ENCODE peak calls at places on chromosomes 7 and 10, in nine cellular contexts. A, D, V, L, P, N, U, S and Q are unnamed samples.

GRCh38 chr10:29554660-29555059 is 80.1 kb downstream of the SVIL start:
- DNase-seq in A (no peak), D (no peak), V (no peak), L (no peak), P (no peak), N (no peak), U (no peak), S (no peak), Q (peak)

GRCh38 chr7:120394595-120394994 is 121.6 kb downstream of the KCND2 start:
- DNase-seq in A (no peak), D (no peak), V (no peak), L (no peak), P (no peak), N (no peak), U (no peak), S (no peak), Q (no peak)

GRCh38 chr7:27196287-27196739 is 3.6 kb downstream of the HOXA13 start:
- DNase-seq in A (peak), D (no peak), V (peak), L (peak), P (peak), N (peak), U (peak), S (peak), Q (peak)

GRCh38 chr10:51159841-51160240 is 85.6 kb downstream of the PRKG1 start:
- DNase-seq in A (no peak), D (no peak), V (no peak), L (no peak), P (no peak), N (no peak), U (no peak), S (no peak), Q (no peak)

GRCh38 chr7:142873281-142873784 is 12.2 kb downstream of the TRPV6 start:
- DNase-seq in A (no peak), D (no peak), V (peak), L (peak), P (no peak), N (no peak), U (no peak), S (peak), Q (no peak)

GRCh38 chr7:36784991-36785940 is 61.0 kb upstream of the AOAH start:
- DNase-seq in A (no peak), D (no peak), V (no peak), L (peak), P (no peak), N (peak), U (peak), S (no peak), Q (no peak)

GRCh38 chr10:507355-507699 is 182.1 kb downstream of the DIP2C start:
- DNase-seq in A (no peak), D (no peak), V (no peak), L (no peak), P (no peak), N (no peak), U (no peak), S (no peak), Q (no peak)

GRCh38 chr10:88091490-88092061 is 228.2 kb downstream of the PTEN start:
- DNase-seq in A (no peak), D (no peak), V (no peak), L (peak), P (no peak), N (no peak), U (peak), S (no peak), Q (peak)

GRCh38 chr7:144028547-144028946 is 20.2 kb upstream of the OR2A5 start:
- DNase-seq in A (no peak), D (no peak), V (no peak), L (no peak), P (no peak), N (no peak), U (no peak), S (no peak), Q (no peak)

GRCh38 chr10:43137701-43137970 is 609 bp upstream of the CSGALNACT2 start:
- DNase-seq in A (peak), D (no peak), V (peak), L (no peak), P (no peak), N (peak), U (no peak), S (no peak), Q (peak)

GRCh38 chr10:111511751-111512150 is 434.9 kb downstream of the ADRA2A start:
- DNase-seq in A (peak), D (no peak), V (no peak), L (no peak), P (no peak), N (no peak), U (no peak), S (peak), Q (peak)

GRCh38 chr7:73978681-73979563 is 49.1 kb upstream of the ELN start:
- DNase-seq in A (peak), D (no peak), V (peak), L (peak), P (no peak), N (peak), U (no peak), S (peak), Q (peak)

GRCh38 chr10:70163448-70163847 is 6.9 kb downstream of the SAR1A start:
- DNase-seq in A (no peak), D (no peak), V (no peak), L (no peak), P (no peak), N (no peak), U (no peak), S (no peak), Q (no peak)

DNA sequence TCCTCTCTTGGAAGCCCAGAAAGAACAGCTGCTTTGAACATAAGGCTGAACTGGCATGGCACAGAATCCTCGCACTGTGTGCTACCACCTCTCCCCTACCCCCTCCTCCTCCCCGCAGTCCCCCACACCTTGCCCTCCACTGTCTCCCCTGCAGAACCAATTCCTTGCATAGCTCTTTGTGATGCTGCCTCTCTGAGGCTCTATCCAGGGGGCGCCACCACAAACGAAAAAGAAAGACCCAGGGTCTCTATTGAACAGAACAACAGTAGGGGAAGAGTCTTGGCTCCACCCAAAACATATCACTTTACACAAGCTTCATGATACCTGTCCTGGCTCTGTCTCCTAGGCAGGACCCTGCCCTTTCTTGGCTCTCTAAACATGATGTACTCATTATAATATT is 26.2 kb upstream of the EBLN1 start:
- DNase-seq in A (no peak), D (no peak), V (no peak), L (no peak), P (no peak), N (no peak), U (no peak), S (no peak), Q (no peak)
- TF ChIP-seq CTCF in A (peak), D (no peak), V (peak), L (peak), P (no peak), N (no peak), U (no peak), S (no peak), Q (no peak)

GRCh38 chr10:119817991-119818888 is 54.4 kb downstream of the MCMBP start:
- DNase-seq in A (peak), D (no peak), V (peak), L (peak), P (no peak), N (peak), U (peak), S (peak), Q (no peak)
- TF ChIP-seq CTCF in A (peak), D (peak), V (no peak), L (no peak), P (peak), N (no peak), U (no peak), S (peak), Q (no peak)

DNA sequence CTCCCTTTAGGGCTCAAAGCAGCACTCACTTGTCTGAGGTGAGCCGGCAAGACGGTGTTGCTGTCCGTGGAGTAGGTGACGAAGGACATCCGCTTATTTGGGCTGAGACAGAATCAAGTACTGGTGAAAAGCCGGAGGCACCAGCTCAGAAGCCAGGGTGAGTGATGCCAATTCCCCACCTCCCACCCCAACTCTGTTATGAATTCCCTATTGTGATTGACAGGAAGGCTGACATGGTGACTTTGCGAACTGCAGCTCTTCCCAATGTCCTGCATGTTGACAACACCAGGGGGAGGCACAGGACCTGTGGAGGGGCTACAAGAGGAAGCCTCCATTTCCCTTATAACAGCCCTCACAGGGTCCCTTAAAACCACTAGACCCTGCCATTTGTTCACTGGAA is 52.3 kb upstream of the MSMB start:
- DNase-seq in A (peak), D (no peak), V (no peak), L (no peak), P (no peak), N (no peak), U (no peak), S (peak), Q (no peak)
- TF ChIP-seq CTCF in A (no peak), D (no peak), V (no peak), L (no peak), P (no peak), N (no peak), U (no peak), S (no peak), Q (no peak)

GRCh38 chr10:6228647-6229046 is 25.9 kb downstream of the PFKFB3 start:
- DNase-seq in A (no peak), D (no peak), V (peak), L (no peak), P (no peak), N (no peak), U (no peak), S (no peak), Q (no peak)
- TF ChIP-seq CTCF in A (no peak), D (no peak), V (no peak), L (no peak), P (no peak), N (no peak), U (no peak), S (no peak), Q (no peak)

GRCh38 chr10:7625009-7625408 is 41.8 kb downstream of the ITIH5 start:
- DNase-seq in A (no peak), D (no peak), V (no peak), L (no peak), P (no peak), N (no peak), U (no peak), S (no peak), Q (no peak)

GRCh38 chr10:7626283-7626682 is 40.5 kb downstream of the ITIH5 start:
- DNase-seq in A (no peak), D (no peak), V (peak), L (no peak), P (no peak), N (no peak), U (no peak), S (no peak), Q (peak)

GRCh38 chr10:7625836-7626235 is 40.9 kb downstream of the ITIH5 start:
- DNase-seq in A (no peak), D (no peak), V (peak), L (no peak), P (no peak), N (peak), U (no peak), S (no peak), Q (peak)

DNA sequence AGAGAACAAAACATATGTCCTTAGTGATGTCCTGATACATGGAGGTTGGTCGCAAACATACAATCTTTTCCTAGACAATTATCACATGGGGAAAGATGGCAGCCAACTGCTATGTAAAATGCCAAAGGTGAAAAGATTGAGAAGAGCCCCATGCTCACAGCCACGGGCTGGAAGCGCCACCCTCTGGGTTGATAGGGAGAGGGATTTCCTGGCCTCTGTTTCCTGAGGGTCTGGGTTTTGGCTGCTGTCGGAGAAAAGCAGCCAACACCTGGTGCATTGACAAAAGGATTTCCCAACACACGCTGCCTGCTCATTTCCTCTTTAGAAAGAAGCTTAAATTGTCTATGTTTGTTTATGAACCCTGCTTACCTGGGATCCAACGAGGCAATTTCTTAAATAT is 43.8 kb downstream of the ITIH5 start:
- DNase-seq in A (peak), D (no peak), V (no peak), L (no peak), P (no peak), N (no peak), U (no peak), S (peak), Q (peak)
- TF ChIP-seq CTCF in A (peak), D (no peak), V (no peak), L (no peak), P (no peak), N (no peak), U (no peak), S (no peak), Q (no peak)

DNA sequence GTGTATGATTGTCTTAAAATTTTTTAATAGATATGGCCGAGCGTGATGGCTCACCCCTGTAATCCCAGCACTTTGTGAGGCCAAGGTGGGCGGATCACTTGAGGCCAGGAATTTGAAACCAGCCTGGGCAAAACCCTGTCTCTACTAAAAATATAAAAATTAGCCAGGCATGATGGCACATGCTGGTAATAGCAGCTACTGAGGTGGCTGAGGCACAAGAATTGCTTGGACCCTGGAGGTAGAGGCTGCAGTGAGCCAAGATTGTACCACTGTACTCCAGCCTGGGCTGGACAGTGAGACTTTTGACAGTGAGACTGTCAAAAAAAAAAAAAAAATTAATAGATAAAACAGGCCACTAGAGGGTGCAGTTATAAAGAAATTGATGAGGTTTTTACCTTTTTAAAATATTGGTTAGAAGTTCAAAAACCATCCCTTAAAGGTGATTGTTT is 20.5 kb downstream of the NOM1 start:
- DNase-seq in A (no peak), D (no peak), V (peak), L (no peak), P (no peak), N (no peak), U (peak), S (no peak), Q (peak)
- TF ChIP-seq CTCF in A (no peak), D (no peak), V (no peak), L (peak), P (no peak), N (peak), U (peak), S (peak), Q (peak)